ENCODE peak calls at places on chromosomes 4 and X, in four cellular contexts. One of them, this sample, is unnamed.

GRCh38 chr4:87979810-87980209 is 4.3 kb downstream of the SPP1 start:
- DNase-seq in foreskin fibroblast: no peak
- DNase-seq in mucosa of descending colon: no peak
- DNase-seq in adrenal gland: no peak
- DNase-seq in this sample: no peak

GRCh38 chr4:98260047-98260578 is 1.1 kb upstream of the RAP1GDS1 start:
- DNase-seq in foreskin fibroblast: no peak
- DNase-seq in mucosa of descending colon: peak; percentile 76
- DNase-seq in adrenal gland: peak; percentile 56
- DNase-seq in this sample: peak; percentile 59

GRCh38 chr4:108303488-108304177 is 134.9 kb upstream of the LEF1 start:
- DNase-seq in foreskin fibroblast: no peak
- DNase-seq in mucosa of descending colon: no peak
- DNase-seq in adrenal gland: no peak
- DNase-seq in this sample: no peak

GRCh38 chr4:168200685-168201084 is 108.3 kb downstream of the ANXA10 start:
- DNase-seq in foreskin fibroblast: no peak
- DNase-seq in mucosa of descending colon: no peak
- DNase-seq in adrenal gland: no peak
- DNase-seq in this sample: no peak

GRCh38 chr4:128782076-128782715 is 27.3 kb upstream of the JADE1 start:
- DNase-seq in foreskin fibroblast: peak; percentile 18
- DNase-seq in mucosa of descending colon: no peak
- DNase-seq in adrenal gland: no peak
- DNase-seq in this sample: peak; percentile 27

GRCh38 chr4:156941940-156942548 is 29.6 kb downstream of the PDGFC start:
- DNase-seq in foreskin fibroblast: peak; percentile 87
- DNase-seq in mucosa of descending colon: peak; percentile 28
- DNase-seq in adrenal gland: no peak
- DNase-seq in this sample: no peak

GRCh38 chrX:56800801-56801200 is 71.8 kb downstream of the NBDY start:
- DNase-seq in foreskin fibroblast: no peak
- DNase-seq in mucosa of descending colon: no peak
- DNase-seq in adrenal gland: no peak
- DNase-seq in this sample: no peak

GRCh38 chr4:8110071-8110986 is 48.3 kb downstream of the ABLIM2 start:
- DNase-seq in foreskin fibroblast: no peak
- DNase-seq in mucosa of descending colon: peak; percentile 38
- DNase-seq in adrenal gland: no peak
- DNase-seq in this sample: no peak

GRCh38 chr4:90540536-90540935 is 413.3 kb downstream of the CCSER1 start:
- DNase-seq in foreskin fibroblast: no peak
- DNase-seq in mucosa of descending colon: no peak
- DNase-seq in adrenal gland: no peak
- DNase-seq in this sample: no peak

GRCh38 chr4:16158504-16158852 is 67.8 kb downstream of the TAPT1 start:
- DNase-seq in foreskin fibroblast: no peak
- DNase-seq in mucosa of descending colon: peak; percentile 74
- DNase-seq in adrenal gland: no peak
- DNase-seq in this sample: no peak

GRCh38 chr4:37138019-37138653 is 106.4 kb upstream of the NWD2 start:
- DNase-seq in foreskin fibroblast: no peak
- DNase-seq in mucosa of descending colon: no peak
- DNase-seq in adrenal gland: no peak
- DNase-seq in this sample: no peak

GRCh38 chr4:5863461-5864113 is 29.3 kb downstream of the CRMP1 start:
- DNase-seq in foreskin fibroblast: peak; percentile 60
- DNase-seq in mucosa of descending colon: no peak
- DNase-seq in adrenal gland: peak; percentile 40
- DNase-seq in this sample: no peak

GRCh38 chr4:6324999-6325790 is 55.5 kb downstream of the WFS1 start:
- DNase-seq in foreskin fibroblast: no peak
- DNase-seq in mucosa of descending colon: no peak
- DNase-seq in adrenal gland: no peak
- DNase-seq in this sample: no peak

GRCh38 chrX:31251336-31251735 is 179.5 kb upstream of the FTHL17 start:
- DNase-seq in foreskin fibroblast: no peak
- DNase-seq in mucosa of descending colon: no peak
- DNase-seq in adrenal gland: no peak
- DNase-seq in this sample: no peak

GRCh38 chr4:110793381-110793801 is 170.5 kb upstream of the PITX2 start:
- DNase-seq in foreskin fibroblast: peak; percentile 44
- DNase-seq in mucosa of descending colon: no peak
- DNase-seq in adrenal gland: no peak
- DNase-seq in this sample: no peak

GRCh38 chrX:99095965-99096364 is 1314.1 kb downstream of the PCDH19 start:
- DNase-seq in foreskin fibroblast: no peak
- DNase-seq in mucosa of descending colon: no peak
- DNase-seq in adrenal gland: no peak
- DNase-seq in this sample: no peak

GRCh38 chr4:129929984-129930383 is 834.0 kb downstream of the C4orf33 start:
- DNase-seq in foreskin fibroblast: no peak
- DNase-seq in mucosa of descending colon: no peak
- DNase-seq in adrenal gland: no peak
- DNase-seq in this sample: no peak

GRCh38 chr4:41832961-41833360 is 84.4 kb upstream of the PHOX2B start:
- DNase-seq in foreskin fibroblast: no peak
- DNase-seq in mucosa of descending colon: no peak
- DNase-seq in adrenal gland: no peak
- DNase-seq in this sample: no peak

GRCh38 chr4:184453402-184454160 is 20.8 kb downstream of the IRF2 start:
- DNase-seq in foreskin fibroblast: peak; percentile 88
- DNase-seq in mucosa of descending colon: no peak
- DNase-seq in adrenal gland: no peak
- DNase-seq in this sample: no peak

GRCh38 chrX:71532078-71532752 is 689 bp upstream of the OGT start:
- DNase-seq in foreskin fibroblast: peak; percentile 49
- DNase-seq in mucosa of descending colon: no peak
- DNase-seq in adrenal gland: no peak
- DNase-seq in this sample: no peak

GRCh38 chrX:14923761-14924160 is 50.5 kb downstream of the MOSPD2 start:
- DNase-seq in foreskin fibroblast: no peak
- DNase-seq in mucosa of descending colon: no peak
- DNase-seq in adrenal gland: no peak
- DNase-seq in this sample: no peak

GRCh38 chr4:38743866-38744265 is 38.9 kb downstream of the TLR10 start:
- DNase-seq in foreskin fibroblast: no peak
- DNase-seq in mucosa of descending colon: no peak
- DNase-seq in adrenal gland: no peak
- DNase-seq in this sample: no peak

GRCh38 chr4:184406915-184407314 is 67.4 kb downstream of the IRF2 start:
- DNase-seq in foreskin fibroblast: no peak
- DNase-seq in mucosa of descending colon: no peak
- DNase-seq in adrenal gland: no peak
- DNase-seq in this sample: no peak

GRCh38 chrX:1466232-1466661 is 13.5 kb upstream of the ASMTL start:
- DNase-seq in foreskin fibroblast: no peak
- DNase-seq in mucosa of descending colon: peak; percentile 55
- DNase-seq in adrenal gland: peak; percentile 12
- DNase-seq in this sample: no peak

GRCh38 chrX:44474410-44474809 is 68.2 kb downstream of the FUNDC1 start:
- DNase-seq in foreskin fibroblast: peak; percentile 28
- DNase-seq in mucosa of descending colon: no peak
- DNase-seq in adrenal gland: no peak
- DNase-seq in this sample: no peak

GRCh38 chr4:145734051-145734450 is 54.1 kb downstream of the C4orf51 start:
- DNase-seq in foreskin fibroblast: no peak
- DNase-seq in mucosa of descending colon: no peak
- DNase-seq in adrenal gland: no peak
- DNase-seq in this sample: no peak

GRCh38 chr4:145732416-145732815 is 52.5 kb downstream of the C4orf51 start:
- DNase-seq in foreskin fibroblast: no peak
- DNase-seq in mucosa of descending colon: no peak
- DNase-seq in adrenal gland: no peak
- DNase-seq in this sample: no peak

GRCh38 chr4:145731026-145731425 is 51.1 kb downstream of the C4orf51 start:
- DNase-seq in foreskin fibroblast: peak; percentile 32
- DNase-seq in mucosa of descending colon: no peak
- DNase-seq in adrenal gland: no peak
- DNase-seq in this sample: peak; percentile 16

GRCh38 chr4:145732895-145733880 is 53.2 kb downstream of the C4orf51 start:
- DNase-seq in foreskin fibroblast: peak; percentile 95
- DNase-seq in mucosa of descending colon: peak; percentile 93
- DNase-seq in adrenal gland: peak; percentile 94
- DNase-seq in this sample: peak; percentile 96

DNA sequence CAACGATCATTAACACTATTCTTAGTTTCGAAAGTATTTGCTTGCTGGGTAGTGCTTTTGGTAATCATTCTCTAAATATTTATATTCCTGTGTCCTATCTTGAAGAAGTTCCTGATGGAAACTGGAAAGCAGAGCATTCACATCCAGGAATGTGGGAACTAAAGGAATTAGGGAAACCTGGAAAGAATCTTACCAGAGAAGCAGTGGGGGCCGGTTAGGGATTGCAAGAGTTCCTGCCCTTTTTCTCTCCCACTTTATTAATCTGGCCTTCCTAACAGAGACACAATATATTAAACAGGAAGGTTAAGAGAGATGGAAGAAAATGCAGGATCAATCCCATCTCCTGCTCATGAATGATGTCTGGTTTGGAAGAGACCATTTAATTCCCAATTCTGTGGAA is 52.1 kb downstream of the C4orf51 start:
- DNase-seq in foreskin fibroblast: no peak
- DNase-seq in mucosa of descending colon: no peak
- DNase-seq in adrenal gland: no peak
- DNase-seq in this sample: no peak
- H3K4me3 ChIP-seq in foreskin fibroblast: no peak overlapping the region
- H3K4me3 ChIP-seq in mucosa of descending colon: no peak overlapping the region
- H3K4me3 ChIP-seq in adrenal gland: no peak overlapping the region
- H3K4me3 ChIP-seq in this sample: no peak overlapping the region

GRCh38 chr4:102825261-102826071 is 1.9 kb downstream of the UBE2D3 start:
- DNase-seq in foreskin fibroblast: peak; percentile 47
- DNase-seq in mucosa of descending colon: no peak
- DNase-seq in adrenal gland: peak; percentile 53
- DNase-seq in this sample: peak; percentile 27

GRCh38 chr4:102826105-102826889 is 1.1 kb downstream of the UBE2D3 start:
- DNase-seq in foreskin fibroblast: no peak
- DNase-seq in mucosa of descending colon: no peak
- DNase-seq in adrenal gland: no peak
- DNase-seq in this sample: no peak

GRCh38 chr4:102824398-102824797 is 3.0 kb downstream of the UBE2D3 start:
- DNase-seq in foreskin fibroblast: no peak
- DNase-seq in mucosa of descending colon: no peak
- DNase-seq in adrenal gland: no peak
- DNase-seq in this sample: no peak

GRCh38 chr4:102823464-102823863 is 3.9 kb downstream of the UBE2D3 start:
- DNase-seq in foreskin fibroblast: no peak
- DNase-seq in mucosa of descending colon: no peak
- DNase-seq in adrenal gland: no peak
- DNase-seq in this sample: no peak

GRCh38 chr4:102823897-102824296 is 3.5 kb downstream of the UBE2D3 start:
- DNase-seq in foreskin fibroblast: no peak
- DNase-seq in mucosa of descending colon: no peak
- DNase-seq in adrenal gland: no peak
- DNase-seq in this sample: no peak
- H3K4me3 ChIP-seq in foreskin fibroblast: peak overlapping the region; percentile 54
- H3K4me3 ChIP-seq in mucosa of descending colon: no peak overlapping the region
- H3K4me3 ChIP-seq in adrenal gland: no peak overlapping the region
- H3K4me3 ChIP-seq in this sample: peak overlapping the region; percentile 91

DNA sequence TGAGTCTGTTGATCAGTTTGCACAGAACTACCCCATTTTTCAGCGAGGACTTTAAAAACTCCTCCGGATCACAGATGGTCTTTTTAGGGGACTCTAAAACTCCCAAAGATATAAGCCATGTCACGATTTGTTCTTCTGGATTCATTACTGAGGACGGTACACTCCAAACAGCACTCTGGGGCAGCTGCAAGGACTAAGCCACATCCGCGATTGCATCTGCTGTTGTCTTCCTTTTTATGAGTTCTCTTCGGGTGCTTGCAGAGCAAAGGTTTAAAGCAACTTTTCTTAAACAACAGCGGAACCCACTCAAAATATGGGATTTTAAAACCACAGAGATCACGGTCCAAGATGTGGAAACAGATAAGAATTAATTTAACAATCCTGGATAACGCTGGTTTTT is at the start of gene ARHGEF6:
- DNase-seq in foreskin fibroblast: peak; percentile 27
- DNase-seq in mucosa of descending colon: no peak
- DNase-seq in adrenal gland: no peak
- DNase-seq in this sample: peak; percentile 9
- H3K4me3 ChIP-seq in foreskin fibroblast: peak within 1 kb of the TSS; percentile 34
- H3K4me3 ChIP-seq in mucosa of descending colon: no peak within 1 kb of the TSS
- H3K4me3 ChIP-seq in adrenal gland: no peak within 1 kb of the TSS
- H3K4me3 ChIP-seq in this sample: peak within 1 kb of the TSS; percentile 49

DNA sequence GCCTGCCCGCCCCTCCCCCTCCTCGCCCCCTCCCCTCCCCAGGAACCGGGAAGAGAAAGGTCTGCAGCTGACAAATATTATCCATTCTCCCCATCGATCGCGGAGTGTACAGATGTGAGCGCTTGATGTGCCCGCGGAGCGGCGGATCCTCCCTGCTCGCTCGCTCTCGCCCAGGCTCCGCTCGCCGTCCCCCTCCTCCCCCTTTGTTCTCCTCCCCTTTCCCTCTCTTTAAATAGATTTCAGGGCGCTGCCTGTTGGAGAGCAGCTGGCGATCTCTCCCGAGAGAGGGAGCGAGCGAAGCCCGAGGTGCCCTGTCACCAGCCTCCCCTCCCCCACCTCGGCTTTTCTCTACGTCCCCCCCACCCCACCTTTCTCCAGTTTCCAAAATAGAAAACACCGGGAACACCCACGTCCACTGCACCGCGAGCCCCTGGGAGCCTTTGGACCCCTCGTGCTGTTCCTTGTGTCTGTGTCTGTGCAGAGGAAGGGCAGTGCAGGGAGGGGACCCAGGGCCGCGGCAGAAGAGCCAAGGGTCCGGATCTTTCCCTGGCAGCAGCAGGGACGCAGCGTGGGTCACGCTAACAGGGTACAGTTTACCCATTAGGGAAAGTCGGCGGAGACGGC is 56.6 kb upstream of the BCOR start:
- DNase-seq in foreskin fibroblast: no peak
- DNase-seq in mucosa of descending colon: no peak
- DNase-seq in adrenal gland: no peak
- DNase-seq in this sample: peak; percentile 72
- H3K4me3 ChIP-seq in foreskin fibroblast: peak overlapping the region; percentile 36
- H3K4me3 ChIP-seq in mucosa of descending colon: no peak overlapping the region
- H3K4me3 ChIP-seq in adrenal gland: no peak overlapping the region
- H3K4me3 ChIP-seq in this sample: peak overlapping the region; percentile 59

GRCh38 chrX:40172169-40172979 is 74.6 kb upstream of the BCOR start:
- DNase-seq in foreskin fibroblast: no peak
- DNase-seq in mucosa of descending colon: peak; percentile 84
- DNase-seq in adrenal gland: no peak
- DNase-seq in this sample: no peak
- H3K4me3 ChIP-seq in foreskin fibroblast: peak overlapping the region; percentile 40
- H3K4me3 ChIP-seq in mucosa of descending colon: no peak overlapping the region
- H3K4me3 ChIP-seq in adrenal gland: no peak overlapping the region
- H3K4me3 ChIP-seq in this sample: no peak overlapping the region

GRCh38 chr4:146945556-146946374 is at the start of gene TTC29:
- DNase-seq in foreskin fibroblast: peak; percentile 78
- DNase-seq in mucosa of descending colon: peak; percentile 89
- DNase-seq in adrenal gland: peak; percentile 91
- DNase-seq in this sample: peak; percentile 97
- H3K4me3 ChIP-seq in foreskin fibroblast: peak within 1 kb of the TSS; percentile 59
- H3K4me3 ChIP-seq in mucosa of descending colon: no peak within 1 kb of the TSS
- H3K4me3 ChIP-seq in adrenal gland: no peak within 1 kb of the TSS
- H3K4me3 ChIP-seq in this sample: peak within 1 kb of the TSS; percentile 41